ENCODE peak calls at places on chromosome 21, in eight cellular contexts. W is ovary, P is psoas muscle, D is adrenal gland, Y is thoracic aorta, F is IMR-90, J is right lobe of liver, T is A673. Q is an unnamed sample.

GRCh38 chr21:38525454-38525853 is 27.2 kb upstream of the ERG start:
- DNase-seq in W (no peak), P (no peak), D (no peak), Y (no peak), F (no peak), J (no peak), T (no peak), Q (no peak)

GRCh38 chr21:25750085-25750484 is 15.3 kb downstream of the GABPA start:
- DNase-seq in W (no peak), P (no peak), D (no peak), Y (no peak), F (no peak), J (no peak), T (no peak), Q (no peak)

GRCh38 chr21:25176637-25177412 is 430.5 kb downstream of the MRPL39 start:
- DNase-seq in W (no peak), P (no peak), D (no peak), Y (no peak), F (peak; percentile 5), J (no peak), T (no peak), Q (no peak)

GRCh38 chr21:38170283-38170682 is 86.5 kb upstream of the KCNJ15 start:
- DNase-seq in W (no peak), P (no peak), D (peak; percentile 18), Y (no peak), F (peak; percentile 12), J (no peak), T (no peak), Q (peak; percentile 25)

GRCh38 chr21:27298465-27298864 is 331.6 kb upstream of the ADAMTS5 start:
- DNase-seq in W (peak; percentile 23), P (no peak), D (no peak), Y (no peak), F (no peak), J (no peak), T (no peak), Q (peak; percentile 6)

GRCh38 chr21:39613029-39613934 is 542 bp downstream of the B3GALT5 start:
- DNase-seq in W (no peak), P (no peak), D (no peak), Y (no peak), F (no peak), J (no peak), T (no peak), Q (no peak)

GRCh38 chr21:25080706-25081495 is 526.4 kb downstream of the MRPL39 start:
- DNase-seq in W (no peak), P (no peak), D (no peak), Y (no peak), F (peak; percentile 7), J (no peak), T (no peak), Q (no peak)

GRCh38 chr21:31671146-31671716 is 11.7 kb downstream of the SOD1 start:
- DNase-seq in W (no peak), P (no peak), D (no peak), Y (no peak), F (no peak), J (no peak), T (no peak), Q (no peak)

GRCh38 chr21:25929859-25930520 is 195.2 kb downstream of the GABPA start:
- DNase-seq in W (no peak), P (peak; percentile 50), D (peak; percentile 35), Y (no peak), F (peak; percentile 76), J (no peak), T (peak; percentile 16), Q (no peak)

GRCh38 chr21:25983745-25984144 is 186.8 kb downstream of the APP start:
- DNase-seq in W (no peak), P (no peak), D (peak; percentile 17), Y (no peak), F (no peak), J (no peak), T (peak; percentile 94), Q (no peak)

GRCh38 chr21:23016617-23017016 is 2018.4 kb downstream of the NCAM2 start:
- DNase-seq in W (no peak), P (no peak), D (no peak), Y (no peak), F (no peak), J (no peak), T (peak; percentile 52), Q (no peak)

GRCh38 chr21:38323721-38324591 is 67.2 kb downstream of the KCNJ15 start:
- DNase-seq in W (no peak), P (no peak), D (no peak), Y (no peak), F (peak; percentile 94), J (no peak), T (peak; percentile 7), Q (no peak)

GRCh38 chr21:38925923-38926322 is 120.2 kb downstream of the ETS2 start:
- DNase-seq in W (peak; percentile 80), P (peak; percentile 83), D (peak; percentile 71), Y (peak; percentile 58), F (peak; percentile 89), J (peak; percentile 42), T (no peak), Q (peak; percentile 71)

GRCh38 chr21:41164981-41165650 is 2.8 kb upstream of the BACE2 start:
- DNase-seq in W (peak; percentile 40), P (no peak), D (peak; percentile 68), Y (no peak), F (peak; percentile 58), J (peak; percentile 34), T (no peak), Q (no peak)

GRCh38 chr21:26966978-26967913 is at the start of gene ADAMTS5:
- DNase-seq in W (peak; percentile 72), P (peak; percentile 80), D (no peak), Y (no peak), F (peak; percentile 69), J (peak; percentile 42), T (peak; percentile 50), Q (peak; percentile 55)

GRCh38 chr21:37878946-37879660 is 37.2 kb downstream of the KCNJ6 start:
- DNase-seq in W (no peak), P (no peak), D (no peak), Y (no peak), F (peak; percentile 93), J (no peak), T (no peak), Q (no peak)

DNA sequence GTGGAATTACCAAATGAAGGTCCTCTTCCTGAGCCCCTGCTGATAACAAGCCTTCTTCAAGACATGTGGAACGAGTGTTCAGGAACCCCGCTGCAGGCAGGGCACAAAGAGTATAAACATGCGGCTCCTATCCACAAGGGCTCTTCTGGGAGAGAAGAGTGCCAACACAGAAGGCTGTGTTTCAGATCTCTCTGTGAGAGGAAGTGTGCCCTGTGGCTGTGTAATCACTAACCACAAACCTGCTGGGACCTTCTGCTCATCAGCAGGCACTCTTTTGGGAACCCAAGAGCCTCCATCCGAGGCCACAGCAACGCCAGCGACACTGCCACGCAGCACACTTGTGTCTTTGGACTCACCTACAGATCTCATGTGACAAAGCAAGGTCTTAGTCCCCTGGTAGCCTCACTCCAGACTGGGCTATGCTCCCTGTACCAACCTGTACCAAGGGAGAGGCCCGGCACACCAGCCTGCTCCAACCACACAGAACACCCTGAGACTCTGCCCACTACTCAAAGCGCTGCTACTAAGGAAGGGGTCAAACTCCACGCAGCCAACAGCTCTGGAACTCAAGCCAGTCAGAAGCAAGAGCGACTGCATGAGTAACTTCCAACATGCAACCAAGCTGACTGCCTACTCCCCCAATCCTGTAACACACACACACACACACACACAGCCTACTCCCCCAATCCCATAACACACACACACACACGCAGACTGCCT is 7.8 kb downstream of the PTTG1IP start:
- DNase-seq in W (no peak), P (no peak), D (no peak), Y (no peak), F (no peak), J (peak; percentile 17), T (no peak), Q (no peak)
- H3K4me1 ChIP-seq in W (peaks cover 15% of the 10 kb centered on the region), P (peaks cover 52% of the 10 kb centered on the region), D (peaks cover 35% of the 10 kb centered on the region), Y (peaks cover 61% of the 10 kb centered on the region), F (peaks cover 32% of the 10 kb centered on the region), J (no peaks in the 10 kb centered on the region), T (peaks cover 40% of the 10 kb centered on the region), Q (peaks cover 68% of the 10 kb centered on the region)

GRCh38 chr21:42654179-42654912 is 925 bp downstream of the PDE9A start:
- DNase-seq in W (no peak), P (peak; percentile 24), D (no peak), Y (no peak), F (no peak), J (no peak), T (peak; percentile 78), Q (no peak)
- H3K4me1 ChIP-seq in W (peaks cover 2% of the 10 kb centered on the region), P (peaks cover 6% of the 10 kb centered on the region), D (peaks cover 9% of the 10 kb centered on the region), Y (peaks cover 16% of the 10 kb centered on the region), F (peaks cover 2% of the 10 kb centered on the region), J (no peaks in the 10 kb centered on the region), T (peaks cover 20% of the 10 kb centered on the region), Q (peaks cover 16% of the 10 kb centered on the region)

GRCh38 chr21:44867999-44868700 is 5.3 kb downstream of the PTTG1IP start:
- DNase-seq in W (no peak), P (peak; percentile 46), D (no peak), Y (no peak), F (no peak), J (no peak), T (no peak), Q (peak; percentile 7)

GRCh38 chr21:44870748-44871495 is 2.6 kb downstream of the PTTG1IP start:
- DNase-seq in W (no peak), P (peak; percentile 87), D (peak; percentile 71), Y (no peak), F (no peak), J (peak; percentile 89), T (no peak), Q (peak; percentile 68)

GRCh38 chr21:44871576-44872265 is 1.8 kb downstream of the PTTG1IP start:
- DNase-seq in W (peak; percentile 54), P (peak; percentile 73), D (peak; percentile 74), Y (peak; percentile 53), F (peak; percentile 77), J (peak; percentile 54), T (no peak), Q (no peak)

GRCh38 chr21:44868707-44869106 is 4.8 kb downstream of the PTTG1IP start:
- DNase-seq in W (no peak), P (no peak), D (no peak), Y (no peak), F (no peak), J (peak; percentile 10), T (no peak), Q (no peak)

GRCh38 chr21:44869860-44870747 is 3.4 kb downstream of the PTTG1IP start:
- DNase-seq in W (peak; percentile 77), P (peak; percentile 60), D (peak; percentile 92), Y (peak; percentile 81), F (peak; percentile 96), J (peak; percentile 56), T (no peak), Q (peak; percentile 57)
- H3K4me1 ChIP-seq in W (peaks cover 27% of the 10 kb centered on the region), P (peaks cover 71% of the 10 kb centered on the region), D (peaks cover 62% of the 10 kb centered on the region), Y (peaks cover 71% of the 10 kb centered on the region), F (peaks cover 43% of the 10 kb centered on the region), J (no peaks in the 10 kb centered on the region), T (peaks cover 60% of the 10 kb centered on the region), Q (peaks cover 84% of the 10 kb centered on the region)

DNA sequence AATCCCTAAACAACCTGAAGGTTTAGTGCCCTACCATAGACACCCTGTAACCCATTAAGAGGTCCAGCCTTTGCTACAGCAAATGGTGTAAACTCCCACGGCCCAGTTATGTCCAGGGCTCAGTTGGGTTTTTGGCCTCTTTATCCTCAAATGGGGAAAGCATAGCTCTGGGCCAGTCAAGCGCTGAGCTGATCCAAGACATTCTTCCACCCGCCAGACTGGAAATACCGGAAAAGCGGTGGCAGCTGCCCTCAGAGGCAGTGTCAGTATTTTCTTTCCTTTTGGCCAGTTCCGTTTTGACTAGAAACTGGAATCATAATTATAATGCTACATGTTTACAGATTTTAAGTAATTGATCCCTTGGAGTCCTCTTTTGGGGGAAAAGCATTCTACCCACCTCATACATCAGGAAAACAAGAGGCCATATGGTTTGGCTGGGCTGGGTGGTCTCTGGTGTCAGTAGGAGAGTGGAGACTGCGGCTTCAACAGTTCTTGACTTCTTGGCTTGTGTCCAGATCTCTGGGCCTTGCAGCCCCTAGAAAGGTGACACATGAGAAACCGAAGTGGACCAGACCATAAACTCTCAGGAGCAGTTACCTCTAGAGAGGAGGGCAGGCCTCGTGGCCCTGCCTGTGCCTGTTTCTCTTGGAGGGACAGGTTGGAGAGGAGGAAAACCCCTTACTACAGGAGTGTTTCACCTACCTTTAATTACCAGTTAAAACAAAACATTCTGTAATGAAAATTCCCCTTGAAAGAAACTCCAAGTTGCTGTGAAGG is 30.2 kb upstream of the CLDN14 start:
- DNase-seq in W (no peak), P (no peak), D (no peak), Y (no peak), F (no peak), J (no peak), T (no peak), Q (no peak)
- H3K4me1 ChIP-seq in W (no peaks in the 10 kb centered on the region), P (no peaks in the 10 kb centered on the region), D (no peaks in the 10 kb centered on the region), Y (no peaks in the 10 kb centered on the region), F (no peaks in the 10 kb centered on the region), J (no peaks in the 10 kb centered on the region), T (peaks cover 18% of the 10 kb centered on the region), Q (no peaks in the 10 kb centered on the region)

Q was measured in heart right ventricle.